ENCODE peak calls at places on chromosomes 12 and 14, in eight cellular contexts. B is BJ; K is effector CD4-positive, alpha-beta T cell; S is KG1; C is NCI-H187; U is nucleus accumbens; X is AG08396; Y is fibroblast of villous mesenchyme. W is an unnamed sample.

GRCh38 chr14:44846232-44846824 is 115.4 kb downstream of the KLHL28 start:
- DNase-seq in B (no peak), K (no peak), S (peak), C (no peak), U (no peak), X (peak), Y (peak), W (peak)

GRCh38 chr14:28596336-28596735 is 170.3 kb upstream of the FOXG1 start:
- DNase-seq in B (no peak), K (no peak), S (no peak), C (no peak), U (no peak), X (no peak), Y (peak), W (no peak)

GRCh38 chr14:96246535-96246839 is 9.5 kb upstream of the BDKRB1 start:
- DNase-seq in B (peak), K (no peak), S (no peak), C (no peak), U (no peak), X (peak), Y (peak), W (no peak)

GRCh38 chr14:53055003-53055402 is 98.1 kb downstream of the DDHD1 start:
- DNase-seq in B (no peak), K (no peak), S (peak), C (peak), U (no peak), X (peak), Y (peak), W (peak)

GRCh38 chr12:89538902-89539301 is 13.1 kb upstream of the POC1B start:
- DNase-seq in B (no peak), K (no peak), S (no peak), C (no peak), U (no peak), X (no peak), Y (no peak), W (no peak)

GRCh38 chr12:31768046-31768445 is 39.2 kb upstream of the AMN1 start:
- DNase-seq in B (no peak), K (no peak), S (no peak), C (no peak), U (no peak), X (no peak), Y (no peak), W (peak)

GRCh38 chr14:99430491-99430890 is 50.2 kb downstream of the SETD3 start:
- DNase-seq in B (no peak), K (no peak), S (no peak), C (no peak), U (no peak), X (no peak), Y (no peak), W (peak)

GRCh38 chr12:131994589-131994988 is 44.8 kb downstream of the EP400 start:
- DNase-seq in B (no peak), K (no peak), S (no peak), C (no peak), U (no peak), X (no peak), Y (no peak), W (no peak)

GRCh38 chr12:112013601-112014402 is 576 bp downstream of the ERP29 start:
- DNase-seq in B (no peak), K (peak), S (no peak), C (peak), U (peak), X (peak), Y (peak), W (peak)

GRCh38 chr12:86903166-86903565 is 647.0 kb upstream of the MGAT4C start:
- DNase-seq in B (no peak), K (no peak), S (no peak), C (no peak), U (no peak), X (no peak), Y (no peak), W (no peak)

GRCh38 chr12:22064968-22065367 is 18.9 kb downstream of the CMAS start:
- DNase-seq in B (no peak), K (no peak), S (no peak), C (peak), U (no peak), X (no peak), Y (no peak), W (no peak)

GRCh38 chr12:124278389-124279101 is 16.3 kb upstream of the RFLNA start:
- DNase-seq in B (no peak), K (no peak), S (no peak), C (no peak), U (peak), X (no peak), Y (peak), W (no peak)

GRCh38 chr12:76277480-76277879 is 70.7 kb downstream of the BBS10 start:
- DNase-seq in B (peak), K (no peak), S (no peak), C (no peak), U (no peak), X (peak), Y (peak), W (no peak)

GRCh38 chr14:52553002-52553670 is 500 bp downstream of the GPR137C start:
- DNase-seq in B (no peak), K (peak), S (peak), C (peak), U (peak), X (peak), Y (peak), W (peak)

GRCh38 chr12:101298426-101298825 is 18.5 kb downstream of the UTP20 start:
- DNase-seq in B (no peak), K (no peak), S (no peak), C (no peak), U (no peak), X (peak), Y (peak), W (no peak)

GRCh38 chr12:132284618-132285310 is 44.6 kb downstream of the GALNT9 start:
- DNase-seq in B (no peak), K (no peak), S (no peak), C (no peak), U (no peak), X (no peak), Y (no peak), W (no peak)

GRCh38 chr14:30656190-30656632 is 34.1 kb downstream of the SCFD1 start:
- DNase-seq in B (no peak), K (no peak), S (no peak), C (no peak), U (no peak), X (peak), Y (peak), W (peak)

GRCh38 chr14:78593949-78594348 is 423.8 kb downstream of the NRXN3 start:
- DNase-seq in B (no peak), K (no peak), S (no peak), C (no peak), U (peak), X (no peak), Y (no peak), W (no peak)

GRCh38 chr12:121806556-121807308 is 2.9 kb downstream of the SETD1B start:
- DNase-seq in B (no peak), K (no peak), S (no peak), C (no peak), U (peak), X (no peak), Y (peak), W (no peak)

GRCh38 chr14:101103321-101103901 is 199.9 kb upstream of the RTL1 start:
- DNase-seq in B (no peak), K (no peak), S (no peak), C (no peak), U (no peak), X (no peak), Y (peak), W (no peak)

GRCh38 chr14:71550367-71550766 is 381.9 kb upstream of the RGS6 start:
- DNase-seq in B (no peak), K (no peak), S (no peak), C (no peak), U (no peak), X (no peak), Y (no peak), W (no peak)

GRCh38 chr14:96001866-96002510 is 37.2 kb upstream of the C14orf132 start:
- DNase-seq in B (no peak), K (no peak), S (no peak), C (peak), U (no peak), X (no peak), Y (no peak), W (no peak)

W was measured in NAMALWA.